ENCODE peak calls at places on chromosomes 3 and 15, in seven cellular contexts. P is IMR-90, H is mesendoderm, Q is neuronal stem cell, Y is mesenchymal stem cell, V is H1, E is trophoblast cell. C is an unnamed sample.

GRCh38 chr3:181709537-181710279 is 2.0 kb upstream of the SOX2 start:
- DNase-seq in P (peak; percentile 44), H (peak; percentile 68), Q (no peak), Y (peak; percentile 57), V (no peak), E (peak; percentile 62), C (peak; percentile 75)

GRCh38 chr15:90294601-90295269 is 29.3 kb downstream of the NGRN start:
- DNase-seq in P (no peak), H (no peak), Q (no peak), Y (no peak), V (no peak), E (no peak), C (peak; percentile 46)

GRCh38 chr3:190064112-190064511 is 56.6 kb downstream of the P3H2 start:
- DNase-seq in P (peak; percentile 95), H (no peak), Q (no peak), Y (peak; percentile 90), V (no peak), E (no peak), C (no peak)

GRCh38 chr3:179565496-179565895 is 2.8 kb downstream of the ACTL6A start:
- DNase-seq in P (no peak), H (no peak), Q (no peak), Y (no peak), V (no peak), E (no peak), C (no peak)

GRCh38 chr3:100899440-100900091 is 93.7 kb downstream of the ABI3BP start:
- DNase-seq in P (no peak), H (no peak), Q (no peak), Y (no peak), V (no peak), E (no peak), C (no peak)

GRCh38 chr3:27467545-27467944 is 16.6 kb downstream of the SLC4A7 start:
- DNase-seq in P (peak; percentile 61), H (peak; percentile 43), Q (no peak), Y (peak; percentile 55), V (no peak), E (no peak), C (no peak)

GRCh38 chr3:31562525-31562924 is 29.8 kb downstream of the STT3B start:
- DNase-seq in P (no peak), H (peak; percentile 90), Q (no peak), Y (no peak), V (peak; percentile 43), E (no peak), C (peak; percentile 88)

GRCh38 chr15:71197620-71198019 is 82.3 kb downstream of the THSD4 start:
- DNase-seq in P (no peak), H (no peak), Q (no peak), Y (no peak), V (no peak), E (no peak), C (no peak)

GRCh38 chr3:174951023-174951422 is 91.9 kb downstream of the NAALADL2 start:
- DNase-seq in P (peak; percentile 91), H (peak; percentile 59), Q (no peak), Y (peak; percentile 78), V (no peak), E (no peak), C (no peak)

GRCh38 chr3:167913218-167913902 is 177.8 kb downstream of the SERPINI1 start:
- DNase-seq in P (peak; percentile 3), H (peak; percentile 75), Q (no peak), Y (peak; percentile 54), V (no peak), E (no peak), C (peak; percentile 52)

GRCh38 chr3:50441818-50442217 is 61.6 kb downstream of the CACNA2D2 start:
- DNase-seq in P (no peak), H (peak; percentile 57), Q (no peak), Y (no peak), V (no peak), E (no peak), C (no peak)

GRCh38 chr15:61128343-61128742 is 100.8 kb downstream of the RORA start:
- DNase-seq in P (no peak), H (no peak), Q (no peak), Y (no peak), V (no peak), E (no peak), C (no peak)

GRCh38 chr3:161927131-161927530 is 430.5 kb downstream of the OTOL1 start:
- DNase-seq in P (no peak), H (no peak), Q (no peak), Y (no peak), V (no peak), E (no peak), C (no peak)

GRCh38 chr3:126340081-126340511 is 17.1 kb downstream of the KLF15 start:
- DNase-seq in P (no peak), H (no peak), Q (no peak), Y (no peak), V (no peak), E (no peak), C (no peak)

GRCh38 chr3:141556034-141556433 is 69.2 kb downstream of the RASA2 start:
- DNase-seq in P (peak; percentile 55), H (no peak), Q (no peak), Y (no peak), V (no peak), E (peak; percentile 6), C (no peak)

GRCh38 chr3:156642750-156643728 is 31.4 kb upstream of the TIPARP start:
- DNase-seq in P (no peak), H (no peak), Q (no peak), Y (peak; percentile 63), V (no peak), E (no peak), C (no peak)

GRCh38 chr15:85710340-85710842 is 84.3 kb downstream of the KLHL25 start:
- DNase-seq in P (no peak), H (no peak), Q (no peak), Y (no peak), V (no peak), E (no peak), C (no peak)

GRCh38 chr3:65288781-65289180 is 601.0 kb upstream of the ADAMTS9 start:
- DNase-seq in P (no peak), H (no peak), Q (no peak), Y (no peak), V (no peak), E (no peak), C (no peak)

GRCh38 chr3:58704745-58705144 is 38.2 kb upstream of the FAM3D start:
- DNase-seq in P (no peak), H (no peak), Q (no peak), Y (no peak), V (no peak), E (no peak), C (no peak)

GRCh38 chr15:33567652-33568051 is 256.9 kb downstream of the RYR3 start:
- DNase-seq in P (no peak), H (no peak), Q (no peak), Y (no peak), V (no peak), E (no peak), C (no peak)

GRCh38 chr15:50138391-50138790 is 19.4 kb upstream of the ATP8B4 start:
- DNase-seq in P (peak; percentile 34), H (no peak), Q (no peak), Y (peak; percentile 26), V (no peak), E (no peak), C (no peak)

GRCh38 chr15:50137893-50138292 is 18.9 kb upstream of the ATP8B4 start:
- DNase-seq in P (peak; percentile 27), H (no peak), Q (no peak), Y (no peak), V (no peak), E (peak; percentile 38), C (no peak)

GRCh38 chr15:50137330-50137761 is 18.3 kb upstream of the ATP8B4 start:
- DNase-seq in P (peak; percentile 99), H (no peak), Q (no peak), Y (peak; percentile 99), V (no peak), E (peak; percentile 95), C (no peak)

GRCh38 chr15:50141856-50142255 is 22.8 kb upstream of the ATP8B4 start:
- DNase-seq in P (no peak), H (no peak), Q (no peak), Y (no peak), V (no peak), E (no peak), C (no peak)

GRCh38 chr15:50140097-50140496 is 21.1 kb upstream of the ATP8B4 start:
- DNase-seq in P (peak; percentile 33), H (peak; percentile 31), Q (no peak), Y (peak; percentile 36), V (no peak), E (no peak), C (no peak)
- H2BK120ac ChIP-seq in P (peak overlapping the region; percentile 48), H (no peak overlapping the region), Q (no peak overlapping the region), Y (no peak overlapping the region), V (no peak overlapping the region), E (no peak overlapping the region), C (no peak overlapping the region)

DNA sequence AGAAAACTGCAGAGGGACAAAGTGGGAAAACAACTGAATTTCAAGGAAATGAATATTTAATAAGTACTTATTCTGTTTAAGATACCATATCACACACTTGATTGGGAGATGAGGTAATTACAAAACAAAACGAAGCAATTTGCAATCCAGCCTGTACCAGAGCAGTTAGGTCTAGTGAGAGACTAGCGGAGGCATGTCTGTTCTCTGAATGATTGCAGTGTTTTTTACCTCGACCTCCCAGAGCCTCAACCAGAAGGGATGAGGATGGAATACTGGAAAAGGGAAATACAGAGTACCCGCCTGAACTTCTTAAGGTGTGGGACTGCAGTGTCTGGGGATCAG is 59.5 kb downstream of the PIK3CB start:
- DNase-seq in P (no peak), H (no peak), Q (no peak), Y (no peak), V (no peak), E (no peak), C (no peak)
- H3K9ac ChIP-seq in P (peak overlapping the region; percentile 42), H (no peak overlapping the region), Q (no peak overlapping the region), Y (peak overlapping the region; percentile 78), V (no peak overlapping the region), E (no peak overlapping the region), C (no peak overlapping the region)

DNA sequence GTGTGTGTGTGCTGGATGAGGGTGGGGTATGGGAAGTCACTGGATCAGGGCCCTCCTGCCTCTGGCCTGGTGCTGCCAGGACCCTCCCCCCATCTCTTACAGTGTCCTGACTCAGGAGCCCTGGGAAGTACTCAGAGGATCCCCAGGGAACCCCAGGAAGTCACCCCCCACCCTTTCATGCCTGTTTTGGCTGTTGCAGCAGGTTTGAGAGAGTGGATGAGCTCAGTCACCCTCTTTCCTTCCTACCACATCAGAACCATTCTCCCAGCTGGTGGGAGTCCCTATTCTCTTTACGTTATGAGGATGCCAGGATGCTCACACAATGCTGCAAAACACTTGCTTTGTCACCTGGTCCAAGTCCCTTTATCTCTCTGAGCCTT is 59.0 kb downstream of the BDH1 start:
- DNase-seq in P (no peak), H (no peak), Q (no peak), Y (no peak), V (no peak), E (no peak), C (no peak)
- H2BK120ac ChIP-seq in P (no peak overlapping the region), H (no peak overlapping the region), Q (no peak overlapping the region), Y (no peak overlapping the region), V (no peak overlapping the region), E (no peak overlapping the region), C (no peak overlapping the region)

DNA sequence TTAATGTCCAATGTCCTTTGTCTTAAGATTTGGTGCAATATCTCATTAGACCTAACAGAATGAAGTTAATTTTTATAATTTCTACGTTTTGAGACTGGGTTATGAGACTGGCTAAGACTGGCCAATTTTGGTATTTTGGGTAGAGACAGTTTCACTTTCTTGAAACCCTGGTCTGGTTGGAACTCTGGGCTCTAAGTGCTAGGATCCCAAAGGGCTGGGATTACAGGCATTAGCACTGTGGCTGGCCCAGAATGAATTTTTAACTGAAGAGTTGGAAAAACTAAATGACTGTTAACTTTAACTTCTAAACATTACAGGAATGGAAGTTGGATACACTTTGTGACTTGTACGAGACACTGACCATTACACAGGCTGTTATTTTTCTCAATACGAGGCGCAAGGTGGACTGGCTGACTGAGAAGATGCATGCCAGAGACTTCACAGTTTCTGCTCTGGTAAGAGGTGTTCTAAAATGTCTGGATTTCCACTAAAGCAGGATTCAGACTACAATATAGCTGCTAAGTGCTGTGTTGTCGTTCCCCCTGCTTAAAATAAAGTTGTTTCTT is 3.5 kb downstream of the EIF4A2 start:
- DNase-seq in P (no peak), H (no peak), Q (no peak), Y (no peak), V (no peak), E (no peak), C (no peak)
- H3K9ac ChIP-seq in P (no peak overlapping the region), H (peak overlapping the region; percentile 14), Q (no peak overlapping the region), Y (peak overlapping the region; percentile 99), V (peak overlapping the region; percentile 30), E (no peak overlapping the region), C (peak overlapping the region; percentile 99)

C was measured in H9.